ENCODE peak calls at places on chromosomes 3 and 15, in ten cellular contexts. One of them, this sample, is unnamed. For H3K4me1, the result is how much of the 10 kb centered on the place peaks cover.

GRCh38 chr15:23072633-23073032 is 33.3 kb upstream of the TUBGCP5 start:
- DNase-seq in spleen: no peak
- DNase-seq in mammary epithelial cell: no peak
- DNase-seq in Peyer's patch: no peak
- DNase-seq in sigmoid colon: no peak
- DNase-seq in psoas muscle: no peak
- DNase-seq in pancreas: no peak
- DNase-seq in PC-9: no peak
- DNase-seq in cardiac muscle cell: no peak
- DNase-seq in tibial artery: no peak
- DNase-seq in this sample: no peak

GRCh38 chr15:79849789-79850188 is 47.0 kb downstream of the MTHFS start:
- DNase-seq in tibial artery: no peak
- DNase-seq in spleen: no peak
- DNase-seq in PC-9: no peak
- DNase-seq in Peyer's patch: no peak
- DNase-seq in mammary epithelial cell: no peak
- DNase-seq in pancreas: no peak
- DNase-seq in cardiac muscle cell: peak
- DNase-seq in psoas muscle: no peak
- DNase-seq in sigmoid colon: no peak
- DNase-seq in this sample: peak

GRCh38 chr15:80461370-80462060 is 57.3 kb downstream of the ARNT2 start:
- DNase-seq in tibial artery: no peak
- DNase-seq in Peyer's patch: no peak
- DNase-seq in PC-9: no peak
- DNase-seq in cardiac muscle cell: peak
- DNase-seq in pancreas: no peak
- DNase-seq in spleen: no peak
- DNase-seq in psoas muscle: no peak
- DNase-seq in sigmoid colon: no peak
- DNase-seq in mammary epithelial cell: no peak
- DNase-seq in this sample: no peak

GRCh38 chr15:42101861-42102260 is 7.5 kb upstream of the PLA2G4D start:
- DNase-seq in spleen: no peak
- DNase-seq in PC-9: no peak
- DNase-seq in sigmoid colon: no peak
- DNase-seq in psoas muscle: no peak
- DNase-seq in tibial artery: no peak
- DNase-seq in pancreas: no peak
- DNase-seq in cardiac muscle cell: no peak
- DNase-seq in Peyer's patch: no peak
- DNase-seq in mammary epithelial cell: no peak
- DNase-seq in this sample: no peak

GRCh38 chr3:134426660-134427181 is 52.5 kb upstream of the AMOTL2 start:
- DNase-seq in PC-9: no peak
- DNase-seq in mammary epithelial cell: peak
- DNase-seq in pancreas: no peak
- DNase-seq in tibial artery: no peak
- DNase-seq in psoas muscle: peak
- DNase-seq in sigmoid colon: no peak
- DNase-seq in Peyer's patch: no peak
- DNase-seq in cardiac muscle cell: peak
- DNase-seq in spleen: no peak
- DNase-seq in this sample: no peak

GRCh38 chr3:13887746-13888300 is 8.0 kb upstream of the WNT7A start:
- DNase-seq in mammary epithelial cell: no peak
- DNase-seq in pancreas: no peak
- DNase-seq in sigmoid colon: no peak
- DNase-seq in PC-9: no peak
- DNase-seq in psoas muscle: no peak
- DNase-seq in cardiac muscle cell: no peak
- DNase-seq in tibial artery: no peak
- DNase-seq in spleen: no peak
- DNase-seq in Peyer's patch: no peak
- DNase-seq in this sample: no peak

GRCh38 chr3:48595526-48596121 is 495 bp upstream of the COL7A1 start:
- DNase-seq in tibial artery: peak
- DNase-seq in spleen: no peak
- DNase-seq in PC-9: peak
- DNase-seq in Peyer's patch: peak
- DNase-seq in pancreas: peak
- DNase-seq in mammary epithelial cell: peak
- DNase-seq in sigmoid colon: no peak
- DNase-seq in cardiac muscle cell: peak
- DNase-seq in psoas muscle: peak
- DNase-seq in this sample: peak

GRCh38 chr3:131317667-131318066 is 63.9 kb upstream of the NUDT16 start:
- DNase-seq in mammary epithelial cell: no peak
- DNase-seq in spleen: no peak
- DNase-seq in PC-9: no peak
- DNase-seq in Peyer's patch: no peak
- DNase-seq in cardiac muscle cell: no peak
- DNase-seq in pancreas: no peak
- DNase-seq in psoas muscle: no peak
- DNase-seq in tibial artery: no peak
- DNase-seq in sigmoid colon: no peak
- DNase-seq in this sample: no peak

GRCh38 chr15:29135266-29135665 is 134.4 kb downstream of the NSMCE3 start:
- DNase-seq in Peyer's patch: peak
- DNase-seq in tibial artery: peak
- DNase-seq in cardiac muscle cell: no peak
- DNase-seq in mammary epithelial cell: no peak
- DNase-seq in sigmoid colon: no peak
- DNase-seq in spleen: no peak
- DNase-seq in psoas muscle: no peak
- DNase-seq in PC-9: no peak
- DNase-seq in pancreas: no peak
- DNase-seq in this sample: no peak

GRCh38 chr15:70854669-70854976 is 666 bp upstream of the LARP6 start:
- DNase-seq in mammary epithelial cell: peak
- DNase-seq in PC-9: no peak
- DNase-seq in tibial artery: no peak
- DNase-seq in spleen: no peak
- DNase-seq in pancreas: no peak
- DNase-seq in cardiac muscle cell: peak
- DNase-seq in Peyer's patch: no peak
- DNase-seq in psoas muscle: no peak
- DNase-seq in sigmoid colon: no peak
- DNase-seq in this sample: peak
- TF ChIP-seq CTCF in mammary epithelial cell: peak
- TF ChIP-seq CTCF in PC-9: no peak
- TF ChIP-seq CTCF in tibial artery: no peak
- TF ChIP-seq CTCF in spleen: no peak
- TF ChIP-seq CTCF in pancreas: no peak
- TF ChIP-seq CTCF in cardiac muscle cell: peak
- TF ChIP-seq CTCF in Peyer's patch: no peak
- TF ChIP-seq CTCF in psoas muscle: no peak
- TF ChIP-seq CTCF in sigmoid colon: no peak
- TF ChIP-seq CTCF in this sample: peak

DNA sequence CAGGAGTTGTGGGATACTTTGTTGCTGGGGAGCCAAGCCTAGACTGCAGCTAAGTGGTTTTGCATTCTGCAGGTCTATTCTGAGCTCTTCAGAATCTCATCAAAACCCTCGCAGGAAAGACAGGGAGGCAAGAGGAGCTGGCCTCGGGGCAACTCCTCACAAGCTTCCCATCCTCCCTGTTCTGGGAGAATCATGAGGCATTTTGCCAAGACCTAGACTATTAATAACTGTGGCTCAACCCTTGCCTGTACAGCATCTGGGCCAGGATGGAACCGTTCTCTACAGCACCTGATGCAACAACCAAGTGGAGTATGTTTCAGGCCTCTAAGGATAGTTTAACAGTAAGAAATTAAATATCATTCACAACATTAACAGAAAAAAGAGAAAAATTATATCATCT is 20.2 kb upstream of the SLC6A20 start:
- DNase-seq in tibial artery: no peak
- DNase-seq in cardiac muscle cell: peak
- DNase-seq in spleen: no peak
- DNase-seq in PC-9: no peak
- DNase-seq in pancreas: no peak
- DNase-seq in mammary epithelial cell: peak
- DNase-seq in psoas muscle: peak
- DNase-seq in sigmoid colon: peak
- DNase-seq in Peyer's patch: no peak
- DNase-seq in this sample: peak
- H3K27ac ChIP-seq in tibial artery: no peak
- H3K27ac ChIP-seq in cardiac muscle cell: peak
- H3K27ac ChIP-seq in spleen: no peak
- H3K27ac ChIP-seq in PC-9: peak
- H3K27ac ChIP-seq in pancreas: no peak
- H3K27ac ChIP-seq in mammary epithelial cell: no peak
- H3K27ac ChIP-seq in psoas muscle: peak
- H3K27ac ChIP-seq in sigmoid colon: peak
- H3K27ac ChIP-seq in Peyer's patch: peak
- H3K27ac ChIP-seq in this sample: no peak

GRCh38 chr15:92807971-92808571 is 92.1 kb upstream of the CHD2 start:
- DNase-seq in tibial artery: no peak
- DNase-seq in PC-9: no peak
- DNase-seq in psoas muscle: no peak
- DNase-seq in pancreas: peak
- DNase-seq in mammary epithelial cell: peak
- DNase-seq in cardiac muscle cell: peak
- DNase-seq in spleen: peak
- DNase-seq in Peyer's patch: no peak
- DNase-seq in sigmoid colon: no peak
- DNase-seq in this sample: no peak
- H3K4me1 ChIP-seq in tibial artery: under half
- H3K4me1 ChIP-seq in PC-9: half or more
- H3K4me1 ChIP-seq in psoas muscle: under half
- H3K4me1 ChIP-seq in pancreas: under half
- H3K4me1 ChIP-seq in mammary epithelial cell: under half
- H3K4me1 ChIP-seq in cardiac muscle cell: under half
- H3K4me1 ChIP-seq in spleen: under half
- H3K4me1 ChIP-seq in Peyer's patch: under half
- H3K4me1 ChIP-seq in sigmoid colon: under half
- H3K4me1 ChIP-seq in this sample: under half

GRCh38 chr3:195849322-195850074 is 37.8 kb upstream of the MUC4 start:
- DNase-seq in sigmoid colon: no peak
- DNase-seq in tibial artery: no peak
- DNase-seq in psoas muscle: peak
- DNase-seq in PC-9: no peak
- DNase-seq in mammary epithelial cell: no peak
- DNase-seq in spleen: peak
- DNase-seq in Peyer's patch: no peak
- DNase-seq in cardiac muscle cell: peak
- DNase-seq in pancreas: no peak
- DNase-seq in this sample: no peak
- TF ChIP-seq CTCF in sigmoid colon: no peak
- TF ChIP-seq CTCF in tibial artery: no peak
- TF ChIP-seq CTCF in psoas muscle: peak
- TF ChIP-seq CTCF in PC-9: no peak
- TF ChIP-seq CTCF in mammary epithelial cell: no peak
- TF ChIP-seq CTCF in spleen: no peak
- TF ChIP-seq CTCF in Peyer's patch: no peak
- TF ChIP-seq CTCF in cardiac muscle cell: peak
- TF ChIP-seq CTCF in pancreas: no peak
- TF ChIP-seq CTCF in this sample: peak

GRCh38 chr3:188253800-188254452 is 100.0 kb downstream of the LPP start:
- DNase-seq in tibial artery: no peak
- DNase-seq in pancreas: no peak
- DNase-seq in Peyer's patch: no peak
- DNase-seq in PC-9: no peak
- DNase-seq in mammary epithelial cell: no peak
- DNase-seq in spleen: no peak
- DNase-seq in sigmoid colon: no peak
- DNase-seq in cardiac muscle cell: no peak
- DNase-seq in psoas muscle: no peak
- DNase-seq in this sample: no peak
- H3K27ac ChIP-seq in tibial artery: peak
- H3K27ac ChIP-seq in pancreas: no peak
- H3K27ac ChIP-seq in Peyer's patch: peak
- H3K27ac ChIP-seq in PC-9: no peak
- H3K27ac ChIP-seq in mammary epithelial cell: no peak
- H3K27ac ChIP-seq in spleen: no peak
- H3K27ac ChIP-seq in sigmoid colon: peak
- H3K27ac ChIP-seq in cardiac muscle cell: no peak
- H3K27ac ChIP-seq in psoas muscle: no peak
- H3K27ac ChIP-seq in this sample: no peak

GRCh38 chr15:26580943-26581342 is 191.9 kb downstream of the GABRB3 start:
- DNase-seq in pancreas: no peak
- DNase-seq in tibial artery: no peak
- DNase-seq in mammary epithelial cell: no peak
- DNase-seq in Peyer's patch: no peak
- DNase-seq in spleen: no peak
- DNase-seq in PC-9: no peak
- DNase-seq in psoas muscle: no peak
- DNase-seq in cardiac muscle cell: no peak
- DNase-seq in sigmoid colon: no peak
- DNase-seq in this sample: no peak
- H3K4me1 ChIP-seq in pancreas: under half
- H3K4me1 ChIP-seq in tibial artery: under half
- H3K4me1 ChIP-seq in mammary epithelial cell: under half
- H3K4me1 ChIP-seq in Peyer's patch: under half
- H3K4me1 ChIP-seq in spleen: under half
- H3K4me1 ChIP-seq in PC-9: under half
- H3K4me1 ChIP-seq in psoas muscle: under half
- H3K4me1 ChIP-seq in cardiac muscle cell: under half
- H3K4me1 ChIP-seq in sigmoid colon: under half
- H3K4me1 ChIP-seq in this sample: under half

GRCh38 chr3:41117398-41117870 is 81.9 kb upstream of the CTNNB1 start:
- DNase-seq in Peyer's patch: peak
- DNase-seq in PC-9: peak
- DNase-seq in pancreas: peak
- DNase-seq in mammary epithelial cell: peak
- DNase-seq in sigmoid colon: peak
- DNase-seq in tibial artery: peak
- DNase-seq in psoas muscle: peak
- DNase-seq in spleen: peak
- DNase-seq in cardiac muscle cell: peak
- DNase-seq in this sample: peak
- TF ChIP-seq CTCF in Peyer's patch: peak
- TF ChIP-seq CTCF in PC-9: no peak
- TF ChIP-seq CTCF in pancreas: no peak
- TF ChIP-seq CTCF in mammary epithelial cell: no peak
- TF ChIP-seq CTCF in sigmoid colon: no peak
- TF ChIP-seq CTCF in tibial artery: no peak
- TF ChIP-seq CTCF in psoas muscle: no peak
- TF ChIP-seq CTCF in spleen: no peak
- TF ChIP-seq CTCF in cardiac muscle cell: no peak
- TF ChIP-seq CTCF in this sample: no peak